ENCODE peak calls at places on chromosomes 2 and 18, in seven cellular contexts. B, K, D, Z, W, O and R are unnamed samples.
A peak's percentile ranks its signal among the peaks of the same experiment; 100 is the strongest.

GRCh38 chr2:216344206-216344957 is 27.9 kb downstream of the MARCHF4 start:
- DNase-seq in O (no peak), B (no peak), D (no peak), K (no peak), Z (no peak), W (no peak), R (no peak)

GRCh38 chr2:107809835-107810234 is 16.9 kb upstream of the RGPD4 start:
- DNase-seq in W (no peak), D (peak; percentile 72), B (no peak), O (no peak), Z (no peak), K (no peak), R (no peak)

GRCh38 chr2:236597629-236598028 is 28.0 kb downstream of the ACKR3 start:
- DNase-seq in W (no peak), O (no peak), K (no peak), Z (no peak), D (no peak), B (no peak), R (no peak)

GRCh38 chr2:100252811-100253698 is 69.2 kb downstream of the LONRF2 start:
- DNase-seq in K (no peak), Z (no peak), O (no peak), D (no peak), W (no peak), B (no peak), R (no peak)

GRCh38 chr2:71283131-71283530 is 48.5 kb upstream of the ZNF638 start:
- DNase-seq in D (no peak), W (no peak), K (no peak), O (no peak), Z (no peak), B (no peak), R (no peak)

GRCh38 chr2:236970656-236971010 is 115.1 kb upstream of the COPS8 start:
- DNase-seq in D (no peak), K (no peak), B (no peak), O (no peak), W (peak; percentile 47), Z (no peak), R (no peak)

GRCh38 chr2:129681788-129682187 is 297.7 kb upstream of the RAB6C start:
- DNase-seq in B (no peak), W (no peak), K (no peak), Z (no peak), D (no peak), O (no peak), R (no peak)

GRCh38 chr2:231050018-231050901 is 6.4 kb upstream of the PSMD1 start:
- DNase-seq in O (no peak), K (no peak), Z (no peak), B (peak; percentile 70), D (no peak), W (peak; percentile 23), R (no peak)

GRCh38 chr2:217992061-217992460 is 10.7 kb downstream of the TNS1 start:
- DNase-seq in W (no peak), Z (no peak), D (no peak), B (no peak), O (no peak), K (no peak), R (no peak)

GRCh38 chr2:32792416-32792815 is 154.3 kb upstream of the LTBP1 start:
- DNase-seq in D (no peak), B (no peak), O (no peak), Z (no peak), W (peak; percentile 81), K (no peak), R (no peak)

GRCh38 chr2:126953483-126953882 is 54.8 kb downstream of the TEX51 start:
- DNase-seq in Z (no peak), O (no peak), D (no peak), K (no peak), B (no peak), W (no peak), R (no peak)

GRCh38 chr2:239688098-239688497 is 287.3 kb upstream of the HDAC4 start:
- DNase-seq in O (no peak), B (peak; percentile 34), K (no peak), Z (no peak), D (no peak), W (no peak), R (no peak)

GRCh38 chr2:145026456-145027072 is 506.6 kb upstream of the ZEB2 start:
- DNase-seq in B (no peak), K (no peak), W (no peak), O (no peak), Z (no peak), D (no peak), R (no peak)

GRCh38 chr2:71696381-71696780 is 243.0 kb downstream of the DYSF start:
- DNase-seq in Z (no peak), D (no peak), K (peak; percentile 55), O (no peak), W (peak; percentile 33), B (no peak), R (peak; percentile 20)

GRCh38 chr18:56659111-56659510 is 8.0 kb downstream of the WDR7 start:
- DNase-seq in B (no peak), O (no peak), W (no peak), K (no peak), D (no peak), Z (no peak), R (no peak)

GRCh38 chr2:162011718-162012564 is 62.1 kb downstream of the DPP4 start:
- DNase-seq in B (no peak), K (no peak), W (no peak), D (no peak), O (no peak), Z (no peak), R (no peak)

GRCh38 chr2:189595412-189595811 is 14.8 kb upstream of the SLC40A1 start:
- DNase-seq in K (no peak), W (no peak), B (no peak), Z (no peak), O (no peak), D (no peak), R (no peak)